ENCODE peak calls at places on chromosomes 12 and 14, in ten cellular contexts. B, N, C, S, P, U, Q, V, T and L are unnamed samples.

GRCh38 chr12:116164976-116165425 is 112.5 kb downstream of the MED13L start:
- DNase-seq in T (no peak), P (no peak), V (no peak), S (no peak), Q (peak; percentile 86), N (no peak), B (peak; percentile 60), C (no peak), U (no peak), L (peak; percentile 88)

GRCh38 chr14:50089213-50089612 is 27.2 kb downstream of the VCPKMT start:
- DNase-seq in Q (no peak), P (no peak), S (no peak), T (no peak), N (no peak), C (peak; percentile 48), V (no peak), U (no peak), B (no peak), L (no peak)

GRCh38 chr12:12801649-12802048 is 11.5 kb upstream of the DDX47 start:
- DNase-seq in C (no peak), B (no peak), S (no peak), U (no peak), Q (no peak), P (no peak), N (no peak), T (no peak), V (no peak), L (no peak)

GRCh38 chr12:58026892-58027891 is 85.8 kb downstream of the ATP23 start:
- DNase-seq in N (no peak), V (no peak), B (no peak), S (no peak), C (no peak), P (no peak), Q (peak; percentile 74), T (no peak), U (no peak), L (no peak)

GRCh38 chr14:75454963-75455546 is 27.2 kb downstream of the JDP2 start:
- DNase-seq in S (no peak), B (peak; percentile 61), N (no peak), C (no peak), T (no peak), V (no peak), P (no peak), U (peak; percentile 79), Q (peak; percentile 85), L (peak; percentile 60)

GRCh38 chr12:128549621-128550020 is 274.1 kb downstream of the SLC15A4 start:
- DNase-seq in U (no peak), N (no peak), T (no peak), P (no peak), Q (no peak), V (peak; percentile 87), C (no peak), S (no peak), B (no peak), L (no peak)

GRCh38 chr12:121568971-121569808 is 11.6 kb downstream of the KDM2B start:
- DNase-seq in T (no peak), N (no peak), U (peak; percentile 62), Q (no peak), S (no peak), C (no peak), V (no peak), B (no peak), P (no peak), L (no peak)

GRCh38 chr14:94227029-94227428 is 52.9 kb downstream of the PPP4R4 start:
- DNase-seq in P (no peak), U (no peak), C (no peak), V (no peak), N (no peak), Q (no peak), T (no peak), B (no peak), S (no peak), L (peak; percentile 49)

GRCh38 chr14:91223028-91223783 is 21.3 kb downstream of the GPR68 start:
- DNase-seq in S (no peak), U (no peak), N (no peak), T (no peak), Q (no peak), C (peak; percentile 64), P (no peak), B (no peak), V (no peak), L (peak; percentile 41)

GRCh38 chr14:49770212-49770817 is 2.4 kb downstream of the KLHDC2 start:
- DNase-seq in T (no peak), C (no peak), V (no peak), Q (peak; percentile 26), B (peak; percentile 31), P (no peak), S (no peak), U (no peak), N (no peak), L (no peak)

GRCh38 chr12:13203028-13203922 is 6.7 kb downstream of the EMP1 start:
- DNase-seq in N (no peak), B (no peak), Q (no peak), U (peak; percentile 79), P (no peak), C (no peak), T (no peak), V (no peak), S (no peak), L (peak; percentile 38)

GRCh38 chr12:103780093-103780440 is 61.0 kb downstream of the NT5DC3 start:
- DNase-seq in C (no peak), N (no peak), T (no peak), Q (peak; percentile 66), S (no peak), P (no peak), V (no peak), U (no peak), B (peak; percentile 35), L (peak; percentile 15)

GRCh38 chr12:47885012-47885501 is 19.7 kb downstream of the VDR start:
- DNase-seq in V (no peak), B (peak; percentile 45), U (no peak), S (no peak), P (no peak), N (no peak), Q (no peak), C (peak; percentile 94), T (no peak), L (no peak)

GRCh38 chr12:67727652-67728295 is 79.2 kb downstream of the DYRK2 start:
- DNase-seq in P (no peak), V (no peak), U (no peak), Q (no peak), B (no peak), S (no peak), C (no peak), N (no peak), T (no peak), L (no peak)

GRCh38 chr14:21536395-21537087 is 10.4 kb upstream of the SALL2 start:
- DNase-seq in C (no peak), U (no peak), B (no peak), S (no peak), T (no peak), Q (no peak), V (no peak), N (no peak), P (no peak), L (no peak)

GRCh38 chr12:25979563-25979962 is 21.1 kb downstream of the RASSF8 start:
- DNase-seq in S (no peak), C (no peak), N (no peak), V (no peak), T (no peak), P (no peak), Q (peak; percentile 81), B (peak; percentile 57), U (no peak), L (peak; percentile 55)

GRCh38 chr12:95648990-95649791 is 97.9 kb upstream of the USP44 start:
- DNase-seq in P (no peak), C (no peak), N (no peak), B (peak; percentile 78), V (no peak), S (peak; percentile 75), U (no peak), T (no peak), Q (peak; percentile 98), L (peak; percentile 94)

GRCh38 chr12:65742481-65742971 is 81.8 kb upstream of the HMGA2 start:
- DNase-seq in S (no peak), U (no peak), N (no peak), V (no peak), P (no peak), Q (no peak), T (no peak), B (peak; percentile 65), C (no peak), L (peak; percentile 65)

GRCh38 chr12:52434096-52434733 is at the start of gene KRT75:
- DNase-seq in Q (peak; percentile 56), P (peak; percentile 47), B (no peak), S (no peak), U (no peak), T (no peak), C (no peak), V (no peak), N (no peak), L (no peak)

GRCh38 chr12:84817297-84817696 is 95.3 kb downstream of the SLC6A15 start:
- DNase-seq in B (no peak), U (no peak), N (no peak), V (no peak), Q (no peak), P (no peak), S (no peak), T (no peak), C (no peak), L (no peak)

GRCh38 chr12:1972260-1972659 is 32.0 kb downstream of the DCP1B start:
- DNase-seq in Q (peak; percentile 52), N (no peak), B (peak; percentile 49), V (no peak), U (no peak), P (no peak), C (no peak), S (no peak), T (no peak), L (peak; percentile 62)

GRCh38 chr12:8697120-8697475 is 693 bp upstream of the RIMKLB start:
- DNase-seq in Q (peak; percentile 58), V (peak; percentile 10), S (no peak), B (peak; percentile 36), P (peak; percentile 18), U (no peak), N (no peak), T (no peak), C (no peak), L (peak; percentile 44)

GRCh38 chr12:121246893-121247557 is 37.1 kb downstream of the P2RX4 start:
- DNase-seq in S (no peak), C (no peak), Q (no peak), U (peak; percentile 33), B (no peak), V (no peak), P (no peak), T (no peak), N (no peak), L (no peak)

GRCh38 chr12:108241961-108242360 is 97.2 kb downstream of the CMKLR1 start:
- DNase-seq in U (no peak), C (no peak), Q (peak; percentile 23), P (no peak), V (no peak), N (no peak), B (peak; percentile 66), S (no peak), T (no peak), L (peak; percentile 3)

GRCh38 chr14:101224356-101225115 is 321.0 kb upstream of the RTL1 start:
- DNase-seq in V (peak; percentile 6), N (no peak), U (no peak), S (no peak), C (no peak), P (no peak), Q (no peak), B (no peak), T (no peak), L (no peak)

GRCh38 chr14:103091041-103091882 is 3.3 kb upstream of the EXOC3L4 start:
- DNase-seq in U (peak; percentile 78), C (peak; percentile 86), S (no peak), T (no peak), P (peak; percentile 67), B (peak; percentile 42), V (no peak), Q (peak; percentile 19), N (peak; percentile 69), L (peak; percentile 66)

GRCh38 chr12:54958048-54958658 is 26.4 kb downstream of the TESPA1 start:
- DNase-seq in C (peak; percentile 49), V (no peak), T (no peak), U (no peak), P (peak; percentile 56), N (peak; percentile 30), Q (peak; percentile 45), S (no peak), B (peak; percentile 50), L (peak; percentile 68)

GRCh38 chr14:32277998-32278397 is 51.1 kb upstream of the AKAP6 start:
- DNase-seq in Q (no peak), B (no peak), V (no peak), T (no peak), U (no peak), C (no peak), S (no peak), P (no peak), N (no peak), L (no peak)